ENCODE peak calls at places on chromosomes 2 and 18, in six cellular contexts. S is activated CD4-positive, alpha-beta T cell treated with anti-CD3 and anti-CD28 coated beads, Interleukin-2, amount 10 ng/mL, durations not matched to agents 7 days and 5 days; T is Calu3; G is RCC 7860; M is HL-60; D is NCI-H1694 treated with DMSO at 0.1 percent for 48 hours. X is an unnamed sample.

GRCh38 chr2:188089896-188090295 is 201.8 kb upstream of the GULP1 start:
- DNase-seq in S (no peak), T (no peak), G (peak), M (no peak), D (no peak), X (no peak)

GRCh38 chr2:179569834-179570233 is 291.6 kb downstream of the ZNF385B start:
- DNase-seq in S (no peak), T (no peak), G (no peak), M (no peak), D (no peak), X (no peak)

GRCh38 chr2:121104721-121105141 is 180.3 kb downstream of the TFCP2L1 start:
- DNase-seq in S (no peak), T (no peak), G (no peak), M (no peak), D (no peak), X (no peak)

GRCh38 chr2:73930386-73930785 is 3.7 kb downstream of the DGUOK start:
- DNase-seq in S (no peak), T (no peak), G (no peak), M (no peak), D (no peak), X (no peak)

GRCh38 chr18:37649930-37650329 is 84.3 kb upstream of the CELF4 start:
- DNase-seq in S (no peak), T (no peak), G (no peak), M (no peak), D (no peak), X (no peak)

GRCh38 chr2:205198130-205198505 is 484.2 kb upstream of the NRP2 start:
- DNase-seq in S (no peak), T (no peak), G (no peak), M (no peak), D (no peak), X (no peak)

GRCh38 chr2:207239222-207239674 is 73.5 kb upstream of the KLF7 start:
- DNase-seq in S (peak), T (no peak), G (peak), M (peak), D (no peak), X (peak)

GRCh38 chr2:1728821-1729220 is 15.5 kb downstream of the PXDN start:
- DNase-seq in S (no peak), T (no peak), G (no peak), M (no peak), D (no peak), X (no peak)

GRCh38 chr2:219087371-219087770 is 26.6 kb upstream of the IHH start:
- DNase-seq in S (no peak), T (no peak), G (no peak), M (no peak), D (peak), X (no peak)

GRCh38 chr2:197707316-197708213 is 2.4 kb downstream of the MARS2 start:
- DNase-seq in S (peak), T (no peak), G (peak), M (peak), D (peak), X (no peak)

GRCh38 chr18:10391506-10391905 is 62.9 kb upstream of the APCDD1 start:
- DNase-seq in S (no peak), T (no peak), G (no peak), M (no peak), D (no peak), X (no peak)

GRCh38 chr2:169664978-169665930 is 29.0 kb downstream of the CFAP210 start:
- DNase-seq in S (no peak), T (no peak), G (no peak), M (peak), D (no peak), X (no peak)

GRCh38 chr18:10528439-10528838 is 2.6 kb downstream of the NAPG start:
- DNase-seq in S (no peak), T (no peak), G (no peak), M (no peak), D (no peak), X (no peak)

GRCh38 chr2:215529271-215529670 is 93.4 kb upstream of the FN1 start:
- DNase-seq in S (no peak), T (no peak), G (peak), M (no peak), D (no peak), X (no peak)

GRCh38 chr2:197207608-197208007 is 103.0 kb downstream of the ANKRD44 start:
- DNase-seq in S (no peak), T (no peak), G (no peak), M (no peak), D (no peak), X (no peak)

GRCh38 chr2:39573276-39573675 is 92.4 kb upstream of the TMEM178A start:
- DNase-seq in S (no peak), T (no peak), G (no peak), M (no peak), D (no peak), X (no peak)

GRCh38 chr18:36396190-36396589 is 98.7 kb downstream of the FHOD3 start:
- DNase-seq in S (no peak), T (no peak), G (no peak), M (no peak), D (no peak), X (no peak)

GRCh38 chr18:34957119-34957863 is 83.9 kb upstream of the MAPRE2 start:
- DNase-seq in S (no peak), T (no peak), G (no peak), M (no peak), D (no peak), X (no peak)

GRCh38 chr2:200905618-200906296 is 16.6 kb downstream of the NIF3L1 start:
- DNase-seq in S (peak), T (peak), G (peak), M (peak), D (peak), X (peak)

GRCh38 chr2:119225926-119226325 is 2.3 kb downstream of the STEAP3 start:
- DNase-seq in S (no peak), T (no peak), G (no peak), M (no peak), D (no peak), X (no peak)

GRCh38 chr2:37819228-37819627 is 105.9 kb upstream of the RMDN2 start:
- DNase-seq in S (no peak), T (no peak), G (no peak), M (no peak), D (no peak), X (no peak)

GRCh38 chr2:18976112-18976961 is 382.1 kb downstream of the OSR1 start:
- DNase-seq in S (no peak), T (no peak), G (no peak), M (no peak), D (no peak), X (no peak)

GRCh38 chr2:38554973-38555595 is 47.6 kb downstream of the HNRNPLL start:
- DNase-seq in S (no peak), T (no peak), G (no peak), M (no peak), D (no peak), X (no peak)

GRCh38 chr2:18154812-18155211 is 276.3 kb downstream of the KCNS3 start:
- DNase-seq in S (no peak), T (no peak), G (no peak), M (no peak), D (no peak), X (no peak)

GRCh38 chr2:175234153-175234552 is 52.6 kb upstream of the ATP5MC3 start:
- DNase-seq in S (no peak), T (no peak), G (no peak), M (no peak), D (peak), X (no peak)

GRCh38 chr2:49600524-49600923 is 446.2 kb upstream of the FSHR start:
- DNase-seq in S (no peak), T (no peak), G (no peak), M (no peak), D (no peak), X (no peak)

GRCh38 chr18:79484661-79485621 is 89.2 kb downstream of the NFATC1 start:
- DNase-seq in S (no peak), T (no peak), G (peak), M (no peak), D (no peak), X (peak)

GRCh38 chr2:43073373-43073772 is 153.0 kb downstream of the ZFP36L2 start:
- DNase-seq in S (no peak), T (no peak), G (no peak), M (peak), D (no peak), X (peak)

GRCh38 chr2:18932864-18933263 is 343.5 kb upstream of the NT5C1B start:
- DNase-seq in S (no peak), T (no peak), G (no peak), M (no peak), D (no peak), X (no peak)

GRCh38 chr2:67038195-67038594 is 358.9 kb upstream of the ETAA1 start:
- DNase-seq in S (no peak), T (no peak), G (no peak), M (no peak), D (no peak), X (no peak)

GRCh38 chr2:43276962-43277383 is 50.6 kb upstream of the ZFP36L2 start:
- DNase-seq in S (no peak), T (peak), G (peak), M (no peak), D (no peak), X (no peak)